ENCODE peak calls at places on chromosomes 5 and 9, in ten cellular contexts. P is stimulated activated CD4-positive, alpha-beta T cell treated with anti-CD3 and anti-CD28 coated beads, Interleukin-15, amount 100 ng/mL, for 24 hours; X is NCI-H2081; V is hepatocyte; W is mammary epithelial cell; Q is activated T-helper 9 cell treated with anti-CD3 and anti-CD28 coated beads, Interleukin-2, amount 50 U/mL, for 16 hours; R is cardiac muscle cell; L is NCI-H1092 treated with DMSO at 0.1 percent for 48 hours; D is RKO; G is LoVo. Y is an unnamed sample.

GRCh38 chr9:95091971-95092320 is 225.6 kb downstream of the FANCC start:
- DNase-seq in P (no peak), X (no peak), V (peak), W (no peak), Q (no peak), R (peak), L (no peak), D (no peak), G (no peak), Y (no peak)

GRCh38 chr5:110957934-110958333 is 113.6 kb upstream of the TSLP start:
- DNase-seq in P (no peak), X (no peak), V (no peak), W (peak), Q (no peak), R (peak), L (no peak), D (peak), G (no peak), Y (no peak)

GRCh38 chr9:36501727-36502126 is 71.0 kb upstream of the MELK start:
- DNase-seq in P (no peak), X (no peak), V (no peak), W (no peak), Q (no peak), R (no peak), L (no peak), D (no peak), G (no peak), Y (no peak)

GRCh38 chr5:171419663-171420428 is 399 bp downstream of the FGF18 start:
- DNase-seq in P (peak), X (no peak), V (peak), W (no peak), Q (no peak), R (peak), L (peak), D (no peak), G (no peak), Y (no peak)

GRCh38 chr9:133920471-133920870 is 71.7 kb downstream of the VAV2 start:
- DNase-seq in P (no peak), X (no peak), V (no peak), W (no peak), Q (no peak), R (no peak), L (no peak), D (no peak), G (no peak), Y (no peak)

GRCh38 chr5:3925935-3926334 is 330.3 kb downstream of the IRX1 start:
- DNase-seq in P (no peak), X (no peak), V (no peak), W (no peak), Q (no peak), R (no peak), L (no peak), D (no peak), G (no peak), Y (no peak)

GRCh38 chr9:137444106-137444790 is 3.1 kb upstream of the ENTPD8 start:
- DNase-seq in P (no peak), X (no peak), V (no peak), W (no peak), Q (no peak), R (no peak), L (no peak), D (peak), G (no peak), Y (no peak)

GRCh38 chr5:172778223-172778814 is 7.3 kb upstream of the DUSP1 start:
- DNase-seq in P (no peak), X (no peak), V (peak), W (peak), Q (no peak), R (peak), L (no peak), D (peak), G (peak), Y (no peak)

GRCh38 chr9:114035221-114035844 is 42.8 kb downstream of the AMBP start:
- DNase-seq in P (no peak), X (no peak), V (no peak), W (no peak), Q (no peak), R (no peak), L (no peak), D (no peak), G (no peak), Y (no peak)

GRCh38 chr9:2000314-2000713 is 14.8 kb upstream of the SMARCA2 start:
- DNase-seq in P (no peak), X (no peak), V (no peak), W (no peak), Q (no peak), R (no peak), L (no peak), D (no peak), G (no peak), Y (no peak)

GRCh38 chr5:103829585-103829984 is 267.0 kb upstream of the NUDT12 start:
- DNase-seq in P (no peak), X (no peak), V (no peak), W (no peak), Q (no peak), R (no peak), L (no peak), D (peak), G (no peak), Y (no peak)

GRCh38 chr9:98222885-98223640 is 30.6 kb upstream of the CORO2A start:
- DNase-seq in P (no peak), X (no peak), V (no peak), W (peak), Q (no peak), R (peak), L (no peak), D (peak), G (peak), Y (no peak)

GRCh38 chr5:43017438-43017820 is 22.7 kb downstream of the ANXA2R start:
- DNase-seq in P (peak), X (peak), V (peak), W (no peak), Q (no peak), R (peak), L (peak), D (peak), G (no peak), Y (no peak)

GRCh38 chr5:135249658-135250057 is 149.4 kb downstream of the MACROH2A1 start:
- DNase-seq in P (no peak), X (no peak), V (no peak), W (no peak), Q (no peak), R (no peak), L (no peak), D (no peak), G (no peak), Y (no peak)

GRCh38 chr9:69745716-69746538 is 13.9 kb downstream of the PTAR1 start:
- DNase-seq in P (no peak), X (no peak), V (peak), W (no peak), Q (no peak), R (peak), L (no peak), D (no peak), G (no peak), Y (no peak)

GRCh38 chr9:91395553-91396470 is 27.8 kb downstream of the NFIL3 start:
- DNase-seq in P (no peak), X (no peak), V (no peak), W (peak), Q (no peak), R (peak), L (no peak), D (no peak), G (no peak), Y (no peak)

Y was measured in LNCaP clone FGC.